ENCODE peak calls at places on chromosomes 7 and 10, in four cellular contexts. E, H, J and Q are unnamed samples.
A peak's percentile ranks its signal among the peaks of the same experiment; 100 is the strongest.

GRCh38 chr10:26556756-26557640 is 118.9 kb downstream of the APBB1IP start:
- DNase-seq in E (peak; percentile 81), H (peak; percentile 64), J (peak; percentile 61), Q (peak; percentile 66)

GRCh38 chr7:47938574-47939165 is 9.6 kb downstream of the PKD1L1 start:
- DNase-seq in E (no peak), H (peak; percentile 23), J (no peak), Q (no peak)

GRCh38 chr7:40977533-40977932 is 725.4 kb downstream of the INHBA start:
- DNase-seq in E (no peak), H (no peak), J (no peak), Q (no peak)

GRCh38 chr7:4109481-4110110 is 572.5 kb upstream of the FOXK1 start:
- DNase-seq in E (no peak), H (no peak), J (no peak), Q (no peak)

GRCh38 chr7:76234931-76235441 is 33.3 kb downstream of the SRRM3 start:
- DNase-seq in E (peak; percentile 74), H (peak; percentile 85), J (peak; percentile 100), Q (peak; percentile 61)

GRCh38 chr10:102410427-102411073 is 8.0 kb downstream of the PSD start:
- DNase-seq in E (no peak), H (no peak), J (peak; percentile 27), Q (no peak)

GRCh38 chr7:80047856-80048459 is 86.7 kb upstream of the GNAI1 start:
- DNase-seq in E (peak; percentile 46), H (peak; percentile 29), J (peak; percentile 39), Q (no peak)

GRCh38 chr10:108913300-108913699 is 1010.0 kb downstream of the XPNPEP1 start:
- DNase-seq in E (no peak), H (no peak), J (no peak), Q (no peak)

GRCh38 chr7:86453454-86453853 is 190.3 kb upstream of the GRM3 start:
- DNase-seq in E (no peak), H (no peak), J (no peak), Q (no peak)

GRCh38 chr7:158272091-158272490 is 315.5 kb downstream of the PTPRN2 start:
- DNase-seq in E (no peak), H (no peak), J (peak; percentile 32), Q (no peak)

GRCh38 chr10:17768957-17769356 is 17.0 kb downstream of the TMEM236 start:
- DNase-seq in E (peak; percentile 70), H (peak; percentile 78), J (no peak), Q (no peak)

GRCh38 chr10:100509241-100509640 is 10.4 kb downstream of the SEC31B start:
- DNase-seq in E (no peak), H (peak; percentile 20), J (no peak), Q (no peak)

GRCh38 chr7:5064391-5065106 is 18.9 kb downstream of the RBAK start:
- DNase-seq in E (peak; percentile 19), H (peak; percentile 35), J (no peak), Q (peak; percentile 27)

GRCh38 chr7:33836797-33837355 is 68.5 kb upstream of the BMPER start:
- DNase-seq in E (no peak), H (no peak), J (peak; percentile 21), Q (no peak)

GRCh38 chr7:12103948-12104347 is 107.1 kb upstream of the TMEM106B start:
- DNase-seq in E (no peak), H (no peak), J (no peak), Q (no peak)

GRCh38 chr10:60098676-60099601 is 192.6 kb upstream of the CCDC6 start:
- DNase-seq in E (no peak), H (peak; percentile 26), J (peak; percentile 20), Q (no peak)

GRCh38 chr7:2116903-2117680 is 115.7 kb downstream of the MAD1L1 start:
- DNase-seq in E (peak; percentile 50), H (no peak), J (peak; percentile 81), Q (no peak)

GRCh38 chr7:100044719-100045118 is 4.9 kb upstream of the ZSCAN21 start:
- DNase-seq in E (no peak), H (no peak), J (peak; percentile 28), Q (no peak)

GRCh38 chr7:42105541-42106349 is 131.3 kb downstream of the GLI3 start:
- DNase-seq in E (peak; percentile 38), H (no peak), J (no peak), Q (no peak)

GRCh38 chr10:70809011-70809611 is 6.6 kb upstream of the SGPL1 start:
- DNase-seq in E (no peak), H (no peak), J (no peak), Q (no peak)

GRCh38 chr10:71531485-71532446 is 135.0 kb downstream of the CDH23 start:
- DNase-seq in E (no peak), H (no peak), J (no peak), Q (peak; percentile 38)

GRCh38 chr10:89163265-89163995 is 43.7 kb downstream of the CH25H start:
- DNase-seq in E (peak; percentile 29), H (peak; percentile 43), J (no peak), Q (no peak)

GRCh38 chr7:40808409-40808942 is 673.7 kb downstream of the SUGCT start:
- DNase-seq in E (peak; percentile 100), H (peak; percentile 100), J (no peak), Q (peak; percentile 96)

GRCh38 chr10:119656760-119657159 is 5.6 kb downstream of the BAG3 start:
- DNase-seq in E (no peak), H (no peak), J (no peak), Q (no peak)

GRCh38 chr7:76325092-76325491 is 22.6 kb downstream of the HSPB1 start:
- DNase-seq in E (no peak), H (no peak), J (no peak), Q (no peak)

GRCh38 chr10:60390224-60390626 is 550 bp upstream of the ANK3 start:
- DNase-seq in E (no peak), H (peak; percentile 61), J (no peak), Q (peak; percentile 92)

GRCh38 chr7:78749052-78749746 is 704.3 kb downstream of the MAGI2 start:
- DNase-seq in E (no peak), H (no peak), J (no peak), Q (no peak)

GRCh38 chr7:36775061-36775631 is 50.9 kb upstream of the AOAH start:
- DNase-seq in E (no peak), H (no peak), J (no peak), Q (no peak)

GRCh38 chr7:91940572-91941341 is at the start of gene AKAP9:
- DNase-seq in E (peak; percentile 58), H (peak; percentile 78), J (peak; percentile 93), Q (peak; percentile 35)

GRCh38 chr10:52883996-52884871 is 111.7 kb upstream of the MBL2 start:
- DNase-seq in E (peak; percentile 72), H (peak; percentile 72), J (peak; percentile 74), Q (peak; percentile 29)

GRCh38 chr7:37495574-37496184 is 47.0 kb upstream of the ELMO1 start:
- DNase-seq in E (peak; percentile 41), H (peak; percentile 48), J (peak; percentile 63), Q (no peak)

GRCh38 chr7:138001529-138002095 is at the start of gene CREB3L2:
- DNase-seq in E (peak; percentile 65), H (peak; percentile 68), J (peak; percentile 72), Q (no peak)

GRCh38 chr10:61166065-61166464 is 222.1 kb upstream of the RHOBTB1 start:
- DNase-seq in E (no peak), H (no peak), J (no peak), Q (no peak)

GRCh38 chr7:70131807-70132565 is 533.7 kb downstream of the AUTS2 start:
- DNase-seq in E (no peak), H (no peak), J (no peak), Q (peak; percentile 64)

GRCh38 chr7:34155225-34155908 is 250.0 kb downstream of the BMPER start:
- DNase-seq in E (peak; percentile 99), H (peak; percentile 98), J (no peak), Q (no peak)

GRCh38 chr10:55266797-55267196 is 465.8 kb upstream of the PCDH15 start:
- DNase-seq in E (no peak), H (no peak), J (no peak), Q (no peak)